ENCODE peak calls at places on chromosomes 3 and 15, in five cellular contexts. J, F, E, C and G are unnamed samples.

GRCh38 chr3:157408499-157409149 is 28.0 kb upstream of the PTX3 start:
- DNase-seq in J (no peak), F (no peak), E (no peak), C (no peak), G (no peak)

GRCh38 chr3:129486057-129487035 is 42.1 kb upstream of the RHO start:
- DNase-seq in J (no peak), F (no peak), E (no peak), C (peak; percentile 93), G (no peak)

GRCh38 chr15:29889545-29890329 is 67.5 kb upstream of the TJP1 start:
- DNase-seq in J (no peak), F (no peak), E (no peak), C (peak; percentile 8), G (no peak)

GRCh38 chr15:39887832-39888231 is 32.2 kb downstream of the GPR176 start:
- DNase-seq in J (peak; percentile 8), F (peak; percentile 78), E (no peak), C (peak; percentile 72), G (no peak)

GRCh38 chr15:96234109-96234892 is 96.2 kb upstream of the NR2F2 start:
- DNase-seq in J (no peak), F (no peak), E (no peak), C (peak; percentile 12), G (no peak)

GRCh38 chr3:132378-132777 is 64.2 kb upstream of the CHL1 start:
- DNase-seq in J (no peak), F (no peak), E (no peak), C (no peak), G (no peak)

GRCh38 chr15:68930268-68931022 is at the start of gene SPESP1:
- DNase-seq in J (no peak), F (no peak), E (peak; percentile 41), C (peak; percentile 49), G (peak; percentile 65)

GRCh38 chr3:124281453-124282316 is 289.8 kb upstream of the ROPN1 start:
- DNase-seq in J (peak; percentile 18), F (peak; percentile 10), E (no peak), C (peak; percentile 76), G (no peak)

GRCh38 chr3:65717676-65718346 is 320.9 kb downstream of the MAGI1 start:
- DNase-seq in J (no peak), F (no peak), E (no peak), C (no peak), G (no peak)

GRCh38 chr15:43105077-43105769 is 615 bp downstream of the UBR1 start:
- DNase-seq in J (peak; percentile 63), F (peak; percentile 9), E (no peak), C (no peak), G (no peak)

GRCh38 chr3:122892118-122892517 is 97.2 kb downstream of the SLC49A4 start:
- DNase-seq in J (no peak), F (no peak), E (no peak), C (no peak), G (no peak)

GRCh38 chr3:189188466-189188865 is 16.7 kb downstream of the TPRG1 start:
- DNase-seq in J (no peak), F (peak; percentile 17), E (no peak), C (no peak), G (no peak)

DNA sequence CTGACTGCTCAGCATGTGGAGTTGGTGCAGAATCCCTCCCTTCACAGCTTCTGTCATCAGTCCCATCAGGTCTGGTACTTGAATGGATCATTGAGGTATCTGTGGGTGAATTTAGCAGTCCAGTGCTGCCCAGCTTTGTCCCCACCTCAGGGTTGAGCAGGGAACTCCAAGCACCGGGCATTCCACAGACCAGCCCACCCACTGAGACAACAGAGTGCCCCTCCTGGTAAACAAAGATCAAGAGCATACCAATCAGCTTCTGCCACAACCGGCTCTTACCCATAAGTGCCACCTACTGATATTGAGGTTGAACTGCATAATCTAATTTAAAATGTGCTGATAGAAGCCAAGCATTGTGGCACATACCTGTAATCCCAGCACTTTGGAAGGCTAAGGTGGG is 57.1 kb upstream of the FXR1 start:
- DNase-seq in J (peak; percentile 20), F (peak; percentile 23), E (no peak), C (peak; percentile 6), G (no peak)
- TF ChIP-seq CTCF in J (peak; percentile 63), F (peak; percentile 32), E (no peak), C (no peak), G (no peak)

DNA sequence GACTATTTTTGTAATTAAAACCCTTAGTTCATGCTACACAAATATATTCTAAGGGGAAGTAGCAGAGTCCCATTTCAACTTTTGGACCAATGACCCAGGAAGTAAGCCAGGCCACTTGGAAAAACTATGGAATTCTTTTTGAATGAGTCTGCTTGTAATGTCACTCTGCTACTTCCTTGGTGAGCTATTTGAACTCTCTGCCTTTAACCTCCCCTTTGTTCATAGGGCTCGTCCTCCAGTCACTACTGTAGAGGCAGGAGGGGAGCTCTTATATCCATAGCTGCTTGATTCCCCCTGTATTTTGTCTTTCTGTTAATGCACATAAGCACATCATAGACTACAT is 119.6 kb downstream of the UACA start:
- DNase-seq in J (no peak), F (peak; percentile 66), E (no peak), C (peak; percentile 49), G (no peak)
- TF ChIP-seq CTCF in J (no peak), F (no peak), E (no peak), C (no peak), G (no peak)

GRCh38 chr3:168040624-168041208 is 55.0 kb downstream of the GOLIM4 start:
- DNase-seq in J (peak; percentile 63), F (peak; percentile 49), E (no peak), C (peak; percentile 79), G (no peak)
- TF ChIP-seq CTCF in J (peak; percentile 87), F (peak; percentile 68), E (no peak), C (peak; percentile 71), G (peak; percentile 29)

DNA sequence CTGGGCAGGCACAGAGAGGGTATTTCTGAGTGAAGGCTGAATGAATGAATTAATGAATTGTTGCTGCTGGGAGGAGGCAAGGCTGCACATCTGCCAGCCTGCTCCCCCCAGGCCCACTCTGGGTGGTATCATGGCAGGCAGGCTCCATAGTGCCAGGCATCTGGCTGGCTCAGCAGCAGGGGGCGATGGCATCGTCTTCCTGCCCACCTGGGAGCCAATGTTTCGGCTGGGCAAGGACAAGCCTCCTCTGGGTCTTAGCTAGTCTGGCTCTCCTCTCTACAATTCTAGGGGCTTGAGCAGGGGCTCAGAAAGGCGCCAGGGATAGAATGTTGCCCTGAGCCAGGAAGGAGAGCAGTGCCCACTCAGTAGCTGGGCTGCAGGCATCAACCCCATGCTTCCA is 1.7 kb upstream of the TLR9 start:
- DNase-seq in J (no peak), F (no peak), E (no peak), C (no peak), G (no peak)
- TF ChIP-seq CTCF in J (peak; percentile 45), F (peak; percentile 14), E (no peak), C (no peak), G (no peak)

GRCh38 chr3:138092023-138092422 is 23.4 kb downstream of the DZIP1L start:
- DNase-seq in J (no peak), F (no peak), E (no peak), C (peak; percentile 73), G (no peak)

GRCh38 chr3:138099417-138099816 is 16.0 kb downstream of the DZIP1L start:
- DNase-seq in J (no peak), F (no peak), E (no peak), C (no peak), G (no peak)

GRCh38 chr3:138093721-138094120 is 21.7 kb downstream of the DZIP1L start:
- DNase-seq in J (no peak), F (no peak), E (no peak), C (no peak), G (no peak)

DNA sequence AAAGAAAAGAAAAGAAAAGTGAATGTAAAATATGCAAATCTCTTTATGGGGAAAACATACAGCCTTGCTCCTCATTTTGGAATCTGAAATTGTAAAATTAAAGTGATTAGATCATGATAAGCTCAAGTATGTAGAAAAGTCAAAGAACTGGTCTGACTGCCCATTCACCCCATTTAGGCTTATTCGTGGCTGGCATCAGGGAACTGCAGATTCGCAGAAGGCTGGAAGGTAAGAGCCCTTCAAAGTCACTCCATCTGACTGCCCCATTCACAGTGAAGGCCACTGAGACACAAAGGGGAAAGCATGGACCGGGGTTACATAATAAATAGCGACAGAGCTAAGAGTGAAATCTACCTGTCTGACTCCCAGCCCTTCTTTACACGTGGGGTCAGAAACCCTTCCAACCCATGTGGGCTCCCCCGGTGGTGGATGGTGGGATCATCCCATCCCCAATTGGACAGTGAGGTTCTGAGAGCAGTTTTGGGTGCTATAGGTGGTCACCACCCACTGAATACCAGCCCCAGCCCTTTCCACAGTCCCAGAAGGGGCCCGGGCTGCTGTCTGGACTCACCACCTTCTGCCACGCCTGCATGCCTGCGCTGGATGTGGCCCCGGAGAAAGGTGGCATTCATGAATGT is 18.1 kb downstream of the DZIP1L start:
- DNase-seq in J (no peak), F (no peak), E (no peak), C (no peak), G (no peak)
- TF ChIP-seq CTCF in J (peak; percentile 58), F (peak; percentile 30), E (no peak), C (peak; percentile 56), G (peak; percentile 51)

GRCh38 chr3:30135190-30135589 is 471.2 kb upstream of the TGFBR2 start:
- DNase-seq in J (peak; percentile 22), F (no peak), E (no peak), C (peak; percentile 66), G (no peak)
- TF ChIP-seq CTCF in J (peak; percentile 60), F (peak; percentile 44), E (no peak), C (peak; percentile 46), G (no peak)

GRCh38 chr15:71115567-71116351 is 488 bp downstream of the THSD4 start:
- DNase-seq in J (no peak), F (no peak), E (no peak), C (peak; percentile 65), G (no peak)
- TF ChIP-seq CTCF in J (no peak), F (no peak), E (no peak), C (no peak), G (no peak)

GRCh38 chr15:64092864-64093626 is 593 bp downstream of the CIAO2A start:
- DNase-seq in J (peak; percentile 79), F (peak; percentile 72), E (peak; percentile 37), C (peak; percentile 58), G (peak; percentile 49)

GRCh38 chr15:64089553-64090280 is 3.9 kb downstream of the CIAO2A start:
- DNase-seq in J (peak; percentile 67), F (no peak), E (no peak), C (no peak), G (peak; percentile 69)

GRCh38 chr15:64090527-64090926 is 3.1 kb downstream of the CIAO2A start:
- DNase-seq in J (peak; percentile 71), F (no peak), E (no peak), C (no peak), G (peak; percentile 66)

GRCh38 chr15:64093627-64094417 is at the start of gene CIAO2A:
- DNase-seq in J (peak; percentile 98), F (peak; percentile 98), E (peak; percentile 78), C (peak; percentile 99), G (peak; percentile 98)

DNA sequence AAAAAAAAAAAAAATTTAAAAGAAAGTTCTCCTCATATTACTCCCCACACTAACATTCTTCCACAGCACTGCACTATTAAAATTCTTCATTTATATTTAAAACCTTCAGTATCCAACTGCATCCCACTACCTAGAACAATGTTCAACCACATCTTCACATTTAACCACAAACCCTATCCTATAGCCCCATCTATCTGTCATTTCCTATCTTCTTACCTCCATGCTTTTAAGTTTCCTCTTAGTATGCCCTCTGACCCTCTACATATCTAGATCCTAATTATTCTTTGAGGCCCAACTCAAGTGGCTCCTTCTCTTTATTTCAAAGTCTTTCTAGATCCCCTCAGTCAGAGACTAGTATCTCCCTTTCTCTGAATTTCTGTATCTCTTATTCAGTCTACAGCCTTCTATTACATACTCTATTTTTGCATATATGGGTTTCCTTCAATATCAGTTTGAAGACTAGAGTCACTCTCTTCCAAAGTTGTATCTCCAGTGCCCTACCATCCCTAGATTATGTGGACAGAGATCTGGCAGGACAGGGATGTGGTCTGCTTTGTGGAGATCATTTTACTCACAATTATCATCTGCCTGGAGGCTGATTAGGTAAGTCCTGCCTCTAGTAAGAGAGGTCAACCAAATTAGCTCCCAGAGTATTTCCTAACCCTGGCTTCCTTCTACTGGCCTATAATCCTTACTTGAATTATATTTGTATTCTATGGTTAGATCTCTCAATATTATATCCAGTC is 1.4 kb downstream of the CIAO2A start:
- DNase-seq in J (peak; percentile 55), F (peak; percentile 50), E (no peak), C (no peak), G (no peak)
- TF ChIP-seq CTCF in J (peak; percentile 76), F (peak; percentile 67), E (no peak), C (no peak), G (peak; percentile 29)